ENCODE peak calls at places on chromosomes 1 and 21, in ten cellular contexts. One of them, this sample, is unnamed.

GRCh38 chr1:248843687-248844086 is 5.7 kb downstream of the ZNF672 start:
- DNase-seq in T-cell: no peak
- DNase-seq in cardiac fibroblast: no peak
- DNase-seq in stimulated activated CD4-positive, alpha-beta T cell treated with anti-CD3 and anti-CD28 coated beads, Interleukin-12 subunit alpha, Interleukin-12 subunit beta, amount 100 ng/mL, for 4 hours: no peak
- DNase-seq in Caco-2: no peak
- DNase-seq in activated CD4-positive, alpha-beta T cell treated with anti-CD3 and anti-CD28 coated beads, Interleukin-2, amount 50 U/mL, for 4 hours: no peak
- DNase-seq in psoas muscle: no peak
- DNase-seq in A549: no peak
- DNase-seq in aorta: no peak
- DNase-seq in brain microvascular endothelial cell: no peak
- DNase-seq in this sample: no peak

GRCh38 chr1:6498576-6499111 is 7.2 kb upstream of the PLEKHG5 start:
- DNase-seq in T-cell: no peak
- DNase-seq in aorta: no peak
- DNase-seq in Caco-2: no peak
- DNase-seq in activated CD4-positive, alpha-beta T cell treated with anti-CD3 and anti-CD28 coated beads, Interleukin-2, amount 50 U/mL, for 4 hours: no peak
- DNase-seq in psoas muscle: no peak
- DNase-seq in cardiac fibroblast: no peak
- DNase-seq in stimulated activated CD4-positive, alpha-beta T cell treated with anti-CD3 and anti-CD28 coated beads, Interleukin-12 subunit alpha, Interleukin-12 subunit beta, amount 100 ng/mL, for 4 hours: no peak
- DNase-seq in brain microvascular endothelial cell: no peak
- DNase-seq in A549: no peak
- DNase-seq in this sample: no peak

GRCh38 chr1:93021539-93022134 is 57.4 kb upstream of the MTF2 start:
- DNase-seq in brain microvascular endothelial cell: no peak
- DNase-seq in psoas muscle: no peak
- DNase-seq in T-cell: no peak
- DNase-seq in A549: peak
- DNase-seq in cardiac fibroblast: peak
- DNase-seq in activated CD4-positive, alpha-beta T cell treated with anti-CD3 and anti-CD28 coated beads, Interleukin-2, amount 50 U/mL, for 4 hours: no peak
- DNase-seq in stimulated activated CD4-positive, alpha-beta T cell treated with anti-CD3 and anti-CD28 coated beads, Interleukin-12 subunit alpha, Interleukin-12 subunit beta, amount 100 ng/mL, for 4 hours: no peak
- DNase-seq in aorta: no peak
- DNase-seq in Caco-2: no peak
- DNase-seq in this sample: peak

GRCh38 chr1:8456306-8456912 is 138.5 kb downstream of the SLC45A1 start:
- DNase-seq in Caco-2: no peak
- DNase-seq in stimulated activated CD4-positive, alpha-beta T cell treated with anti-CD3 and anti-CD28 coated beads, Interleukin-12 subunit alpha, Interleukin-12 subunit beta, amount 100 ng/mL, for 4 hours: no peak
- DNase-seq in cardiac fibroblast: peak
- DNase-seq in activated CD4-positive, alpha-beta T cell treated with anti-CD3 and anti-CD28 coated beads, Interleukin-2, amount 50 U/mL, for 4 hours: no peak
- DNase-seq in aorta: no peak
- DNase-seq in A549: no peak
- DNase-seq in psoas muscle: no peak
- DNase-seq in T-cell: no peak
- DNase-seq in brain microvascular endothelial cell: peak
- DNase-seq in this sample: no peak

GRCh38 chr21:15027056-15027455 is 37.7 kb downstream of the NRIP1 start:
- DNase-seq in activated CD4-positive, alpha-beta T cell treated with anti-CD3 and anti-CD28 coated beads, Interleukin-2, amount 50 U/mL, for 4 hours: no peak
- DNase-seq in Caco-2: no peak
- DNase-seq in psoas muscle: no peak
- DNase-seq in stimulated activated CD4-positive, alpha-beta T cell treated with anti-CD3 and anti-CD28 coated beads, Interleukin-12 subunit alpha, Interleukin-12 subunit beta, amount 100 ng/mL, for 4 hours: no peak
- DNase-seq in T-cell: no peak
- DNase-seq in cardiac fibroblast: no peak
- DNase-seq in A549: no peak
- DNase-seq in brain microvascular endothelial cell: no peak
- DNase-seq in aorta: no peak
- DNase-seq in this sample: no peak

GRCh38 chr1:9025474-9025873 is 749 bp downstream of the SLC2A7 start:
- DNase-seq in cardiac fibroblast: no peak
- DNase-seq in T-cell: no peak
- DNase-seq in psoas muscle: no peak
- DNase-seq in Caco-2: no peak
- DNase-seq in brain microvascular endothelial cell: no peak
- DNase-seq in activated CD4-positive, alpha-beta T cell treated with anti-CD3 and anti-CD28 coated beads, Interleukin-2, amount 50 U/mL, for 4 hours: no peak
- DNase-seq in A549: no peak
- DNase-seq in stimulated activated CD4-positive, alpha-beta T cell treated with anti-CD3 and anti-CD28 coated beads, Interleukin-12 subunit alpha, Interleukin-12 subunit beta, amount 100 ng/mL, for 4 hours: no peak
- DNase-seq in aorta: no peak
- DNase-seq in this sample: no peak

GRCh38 chr1:64112281-64112680 is 91.1 kb upstream of the UBE2U start:
- DNase-seq in activated CD4-positive, alpha-beta T cell treated with anti-CD3 and anti-CD28 coated beads, Interleukin-2, amount 50 U/mL, for 4 hours: no peak
- DNase-seq in T-cell: no peak
- DNase-seq in cardiac fibroblast: peak
- DNase-seq in brain microvascular endothelial cell: peak
- DNase-seq in Caco-2: no peak
- DNase-seq in aorta: no peak
- DNase-seq in stimulated activated CD4-positive, alpha-beta T cell treated with anti-CD3 and anti-CD28 coated beads, Interleukin-12 subunit alpha, Interleukin-12 subunit beta, amount 100 ng/mL, for 4 hours: no peak
- DNase-seq in A549: peak
- DNase-seq in psoas muscle: no peak
- DNase-seq in this sample: no peak

GRCh38 chr1:31749785-31750345 is 14.3 kb downstream of the ADGRB2 start:
- DNase-seq in psoas muscle: no peak
- DNase-seq in cardiac fibroblast: no peak
- DNase-seq in A549: no peak
- DNase-seq in aorta: no peak
- DNase-seq in T-cell: no peak
- DNase-seq in stimulated activated CD4-positive, alpha-beta T cell treated with anti-CD3 and anti-CD28 coated beads, Interleukin-12 subunit alpha, Interleukin-12 subunit beta, amount 100 ng/mL, for 4 hours: no peak
- DNase-seq in brain microvascular endothelial cell: no peak
- DNase-seq in Caco-2: no peak
- DNase-seq in activated CD4-positive, alpha-beta T cell treated with anti-CD3 and anti-CD28 coated beads, Interleukin-2, amount 50 U/mL, for 4 hours: no peak
- DNase-seq in this sample: no peak

GRCh38 chr1:107782192-107782845 is 182.7 kb downstream of the VAV3 start:
- DNase-seq in stimulated activated CD4-positive, alpha-beta T cell treated with anti-CD3 and anti-CD28 coated beads, Interleukin-12 subunit alpha, Interleukin-12 subunit beta, amount 100 ng/mL, for 4 hours: no peak
- DNase-seq in brain microvascular endothelial cell: peak
- DNase-seq in psoas muscle: no peak
- DNase-seq in T-cell: peak
- DNase-seq in cardiac fibroblast: peak
- DNase-seq in aorta: no peak
- DNase-seq in A549: peak
- DNase-seq in activated CD4-positive, alpha-beta T cell treated with anti-CD3 and anti-CD28 coated beads, Interleukin-2, amount 50 U/mL, for 4 hours: peak
- DNase-seq in Caco-2: peak
- DNase-seq in this sample: peak

GRCh38 chr1:34165422-34165921 is 442 bp upstream of the CSMD2 start:
- DNase-seq in activated CD4-positive, alpha-beta T cell treated with anti-CD3 and anti-CD28 coated beads, Interleukin-2, amount 50 U/mL, for 4 hours: no peak
- DNase-seq in T-cell: no peak
- DNase-seq in brain microvascular endothelial cell: no peak
- DNase-seq in stimulated activated CD4-positive, alpha-beta T cell treated with anti-CD3 and anti-CD28 coated beads, Interleukin-12 subunit alpha, Interleukin-12 subunit beta, amount 100 ng/mL, for 4 hours: no peak
- DNase-seq in aorta: no peak
- DNase-seq in psoas muscle: no peak
- DNase-seq in A549: no peak
- DNase-seq in cardiac fibroblast: no peak
- DNase-seq in Caco-2: no peak
- DNase-seq in this sample: no peak

GRCh38 chr1:43205671-43206070 is 33.5 kb downstream of the CFAP57 start:
- DNase-seq in stimulated activated CD4-positive, alpha-beta T cell treated with anti-CD3 and anti-CD28 coated beads, Interleukin-12 subunit alpha, Interleukin-12 subunit beta, amount 100 ng/mL, for 4 hours: no peak
- DNase-seq in brain microvascular endothelial cell: peak
- DNase-seq in Caco-2: no peak
- DNase-seq in T-cell: no peak
- DNase-seq in psoas muscle: no peak
- DNase-seq in activated CD4-positive, alpha-beta T cell treated with anti-CD3 and anti-CD28 coated beads, Interleukin-2, amount 50 U/mL, for 4 hours: no peak
- DNase-seq in aorta: no peak
- DNase-seq in cardiac fibroblast: peak
- DNase-seq in A549: no peak
- DNase-seq in this sample: no peak

GRCh38 chr1:199291022-199291740 is 652.3 kb downstream of the PTPRC start:
- DNase-seq in Caco-2: no peak
- DNase-seq in aorta: no peak
- DNase-seq in psoas muscle: no peak
- DNase-seq in cardiac fibroblast: peak
- DNase-seq in activated CD4-positive, alpha-beta T cell treated with anti-CD3 and anti-CD28 coated beads, Interleukin-2, amount 50 U/mL, for 4 hours: no peak
- DNase-seq in A549: no peak
- DNase-seq in T-cell: no peak
- DNase-seq in stimulated activated CD4-positive, alpha-beta T cell treated with anti-CD3 and anti-CD28 coated beads, Interleukin-12 subunit alpha, Interleukin-12 subunit beta, amount 100 ng/mL, for 4 hours: no peak
- DNase-seq in brain microvascular endothelial cell: no peak
- DNase-seq in this sample: no peak